ENCODE peak calls at places on chromosome 11, in seven cellular contexts. I is cardiac muscle cell, W is H1, J is neural progenitor cell, B is fibroblast of lung, Q is stomach, A is coronary artery. E is an unnamed sample.
A peak's percentile ranks its signal among the peaks of the same experiment; 100 is the strongest.

GRCh38 chr11:59208956-59209355 is 3.8 kb downstream of the MPEG1 start:
- DNase-seq in W (no peak), J (no peak), I (peak; percentile 8), A (no peak), Q (no peak), B (peak; percentile 84), E (no peak)

GRCh38 chr11:107653077-107653476 is 58.8 kb downstream of the SLN start:
- DNase-seq in W (no peak), Q (no peak), B (no peak), I (peak; percentile 33), J (no peak), A (no peak), E (no peak)

GRCh38 chr11:113974741-113975470 is at the start of gene HTR3A:
- DNase-seq in I (peak; percentile 52), B (no peak), A (no peak), W (peak; percentile 76), Q (peak; percentile 92), J (peak; percentile 78), E (peak; percentile 69)

GRCh38 chr11:78292109-78292803 is 103.5 kb downstream of the USP35 start:
- DNase-seq in B (no peak), A (no peak), Q (no peak), J (no peak), I (no peak), W (no peak), E (no peak)

GRCh38 chr11:73565804-73566203 is 32.1 kb downstream of the FAM168A start:
- DNase-seq in I (no peak), J (no peak), A (no peak), Q (no peak), B (no peak), W (no peak), E (no peak)

GRCh38 chr11:8168485-8169257 is at the start of gene RIC3:
- DNase-seq in I (no peak), J (peak; percentile 78), B (no peak), W (peak; percentile 80), Q (peak; percentile 33), A (no peak), E (no peak)

GRCh38 chr11:73175551-73176144 is 33.5 kb upstream of the FCHSD2 start:
- DNase-seq in J (no peak), A (no peak), I (no peak), B (no peak), W (no peak), Q (no peak), E (no peak)

GRCh38 chr11:12209096-12209495 is 98.7 kb downstream of the MICAL2 start:
- DNase-seq in J (no peak), A (no peak), I (no peak), W (no peak), B (no peak), Q (no peak), E (no peak)

GRCh38 chr11:126725043-126725442 is 275.5 kb downstream of the KIRREL3 start:
- DNase-seq in I (no peak), A (no peak), J (no peak), W (no peak), Q (no peak), B (no peak), E (no peak)

GRCh38 chr11:80103149-80103859 is 662.5 kb upstream of the TENM4 start:
- DNase-seq in W (no peak), B (peak; percentile 95), I (peak; percentile 71), A (no peak), J (no peak), Q (no peak), E (no peak)

GRCh38 chr11:60370811-60371297 is 7.5 kb upstream of the MS4A7 start:
- DNase-seq in I (no peak), Q (no peak), B (no peak), A (no peak), W (no peak), J (no peak), E (no peak)

GRCh38 chr11:46693597-46694012 is 6.8 kb downstream of the ARHGAP1 start:
- DNase-seq in W (no peak), I (peak; percentile 31), B (peak; percentile 66), Q (no peak), J (no peak), A (no peak), E (no peak)

GRCh38 chr11:77471520-77472234 is 2.2 kb downstream of the PAK1 start:
- DNase-seq in B (no peak), W (no peak), J (peak; percentile 39), Q (peak; percentile 72), I (peak; percentile 16), A (no peak), E (no peak)

GRCh38 chr11:110473666-110474065 is 43.9 kb downstream of the FDX1 start:
- DNase-seq in I (peak; percentile 82), B (no peak), W (no peak), A (no peak), Q (no peak), J (no peak), E (no peak)

GRCh38 chr11:119476666-119477331 is 53.8 kb upstream of the THY1 start:
- DNase-seq in J (no peak), W (peak; percentile 41), A (peak; percentile 65), Q (peak; percentile 21), I (no peak), B (no peak), E (no peak)

GRCh38 chr11:12175694-12176241 is 65.4 kb downstream of the MICAL2 start:
- DNase-seq in W (no peak), J (no peak), Q (no peak), A (peak; percentile 61), B (peak; percentile 98), I (peak; percentile 80), E (peak; percentile 81)

GRCh38 chr11:95675585-95675984 is 114.0 kb downstream of the FAM76B start:
- DNase-seq in B (no peak), I (no peak), A (no peak), Q (no peak), W (no peak), J (no peak), E (no peak)

GRCh38 chr11:95678988-95679387 is 110.6 kb downstream of the FAM76B start:
- DNase-seq in B (no peak), A (no peak), W (no peak), J (no peak), Q (no peak), I (no peak), E (no peak)

GRCh38 chr11:95674669-95675358 is 114.8 kb downstream of the FAM76B start:
- DNase-seq in Q (no peak), W (no peak), A (no peak), B (no peak), I (no peak), J (no peak), E (no peak)

GRCh38 chr11:95680169-95680929 is 109.2 kb downstream of the FAM76B start:
- DNase-seq in W (no peak), I (peak; percentile 86), Q (no peak), A (no peak), J (no peak), B (peak; percentile 93), E (no peak)

DNA sequence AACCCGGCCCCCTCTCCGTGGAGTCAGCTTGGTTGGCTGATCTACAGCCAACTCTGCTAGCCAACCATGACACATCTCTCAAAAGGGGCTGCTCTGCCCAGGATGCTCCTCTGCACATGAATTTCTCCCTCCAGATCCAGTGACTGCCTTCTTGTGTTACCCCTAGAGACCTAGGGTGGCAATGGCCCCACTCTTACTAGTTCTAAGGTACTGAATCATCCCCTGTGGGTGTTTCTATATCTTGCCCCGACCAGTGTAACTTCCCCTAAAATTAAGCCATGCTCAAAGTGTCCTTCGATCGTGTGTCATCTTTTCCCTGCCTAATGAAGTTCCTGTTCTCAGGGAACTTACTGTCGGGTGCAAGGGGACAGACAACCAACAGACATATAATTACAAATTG is 113.3 kb downstream of the FAM76B start:
- DNase-seq in J (no peak), A (no peak), I (no peak), W (no peak), Q (no peak), B (no peak), E (no peak)
- H3K27ac ChIP-seq in J (no peak overlapping the region), A (peak overlapping the region; percentile 51), I (no peak overlapping the region), W (no peak overlapping the region), Q (no peak overlapping the region), B (no peak overlapping the region), E (no peak overlapping the region)

GRCh38 chr11:68038226-68038717 is 553 bp upstream of the TCIRG1 start:
- DNase-seq in Q (no peak), B (no peak), W (no peak), J (no peak), I (no peak), A (no peak), E (no peak)
- H3K27ac ChIP-seq in Q (peak overlapping the region; percentile 93), B (peak overlapping the region; percentile 81), W (no peak overlapping the region), J (no peak overlapping the region), I (peak overlapping the region; percentile 88), A (peak overlapping the region; percentile 92), E (peak overlapping the region; percentile 87)

DNA sequence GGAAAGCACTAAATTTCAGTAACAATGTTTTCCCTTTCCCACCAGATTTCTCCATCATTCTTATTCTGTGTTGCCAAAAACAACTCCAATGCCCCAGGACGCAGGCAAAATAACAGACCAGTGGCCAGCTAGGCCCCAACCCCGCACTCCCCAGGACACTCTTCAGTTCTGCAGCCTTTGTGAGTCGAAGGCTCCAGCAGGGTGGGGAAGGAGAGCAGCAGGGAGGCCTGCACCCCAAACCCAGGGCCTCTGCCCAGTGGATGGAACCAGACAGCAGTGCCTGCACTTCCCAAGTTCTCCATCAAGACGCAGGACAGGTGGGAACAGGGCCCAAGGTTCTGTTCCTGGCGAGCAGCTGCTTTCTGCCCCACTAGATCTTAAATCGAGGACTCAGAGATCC is 34.4 kb downstream of the PPP2R1B start:
- DNase-seq in B (no peak), Q (no peak), A (no peak), J (no peak), W (peak; percentile 42), I (no peak), E (no peak)
- H3K27ac ChIP-seq in B (no peak overlapping the region), Q (peak overlapping the region; percentile 93), A (peak overlapping the region; percentile 97), J (no peak overlapping the region), W (no peak overlapping the region), I (no peak overlapping the region), E (no peak overlapping the region)

GRCh38 chr11:85540635-85541034 is 86.5 kb downstream of the DLG2 start:
- DNase-seq in J (peak; percentile 30), W (no peak), A (no peak), I (no peak), B (no peak), Q (no peak), E (no peak)
- H3K27ac ChIP-seq in J (no peak overlapping the region), W (peak overlapping the region; percentile 41), A (no peak overlapping the region), I (no peak overlapping the region), B (no peak overlapping the region), Q (no peak overlapping the region), E (no peak overlapping the region)

DNA sequence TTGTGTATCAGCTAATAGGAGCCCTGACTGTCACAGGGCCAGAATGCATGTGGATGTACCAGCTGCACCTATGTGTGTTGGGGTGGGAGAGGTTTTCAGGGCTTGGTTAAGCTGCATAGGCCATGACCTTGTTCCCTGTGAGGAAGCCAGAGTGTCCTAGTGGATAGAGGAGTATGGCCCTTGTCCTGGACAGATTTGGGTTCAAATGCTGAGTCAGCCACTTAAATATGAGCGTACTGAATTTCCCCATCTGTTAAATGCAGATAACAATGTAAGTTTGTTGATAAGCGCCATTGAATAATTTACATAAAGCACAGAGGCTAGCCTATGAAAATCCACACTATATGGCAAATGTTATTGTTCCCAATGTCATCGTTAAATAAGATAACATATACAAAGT is 74.4 kb downstream of the PANX1 start:
- DNase-seq in B (no peak), Q (no peak), W (no peak), A (no peak), I (no peak), J (no peak), E (no peak)
- H3K27ac ChIP-seq in B (no peak overlapping the region), Q (no peak overlapping the region), W (no peak overlapping the region), A (no peak overlapping the region), I (no peak overlapping the region), J (no peak overlapping the region), E (no peak overlapping the region)

GRCh38 chr11:123474994-123475393 is 44.9 kb downstream of the GRAMD1B start:
- DNase-seq in I (peak; percentile 70), B (peak; percentile 66), W (no peak), Q (no peak), J (no peak), A (no peak), E (no peak)
- H3K27ac ChIP-seq in I (peak overlapping the region; percentile 53), B (peak overlapping the region; percentile 77), W (no peak overlapping the region), Q (no peak overlapping the region), J (no peak overlapping the region), A (no peak overlapping the region), E (no peak overlapping the region)

E was measured in HCT116.